ENCODE peak calls at places on chromosomes 2 and 18, in seven cellular contexts. W, X, T, Y, F, G and S are unnamed samples.

GRCh38 chr2:228115-228514 is 35.7 kb downstream of the SH3YL1 start:
- DNase-seq in G (no peak), T (no peak), X (no peak), W (no peak), F (no peak), Y (no peak), S (no peak)

GRCh38 chr18:68402784-68403183 is 312.1 kb downstream of the TMX3 start:
- DNase-seq in X (no peak), G (no peak), W (no peak), Y (no peak), F (no peak), T (no peak), S (no peak)

GRCh38 chr18:8818982-8819381 is 113.6 kb downstream of the MTCL1 start:
- DNase-seq in G (no peak), F (no peak), Y (no peak), T (no peak), X (no peak), W (no peak), S (no peak)

GRCh38 chr2:144374163-144374661 is 145.7 kb downstream of the ZEB2 start:
- DNase-seq in W (no peak), T (peak), F (no peak), Y (no peak), X (no peak), G (no peak), S (no peak)

GRCh38 chr2:55403177-55403998 is 16.3 kb downstream of the CCDC88A start:
- DNase-seq in F (peak), X (no peak), Y (no peak), G (no peak), W (no peak), T (no peak), S (no peak)

GRCh38 chr2:174336403-174337336 is 1.9 kb downstream of the SP9 start:
- DNase-seq in G (peak), T (peak), W (peak), F (no peak), Y (peak), X (peak), S (peak)

GRCh38 chr18:79191956-79192355 is 122.8 kb downstream of the ATP9B start:
- DNase-seq in T (no peak), Y (no peak), F (no peak), G (no peak), W (no peak), X (no peak), S (no peak)

GRCh38 chr2:127811397-127811860 is 458 bp upstream of the WDR33 start:
- DNase-seq in W (no peak), G (no peak), T (no peak), Y (no peak), X (no peak), F (peak), S (no peak)

GRCh38 chr18:21743166-21743831 is 2.7 kb downstream of the MIB1 start:
- DNase-seq in Y (no peak), W (no peak), X (no peak), F (no peak), T (no peak), G (no peak), S (no peak)

GRCh38 chr2:222241054-222241453 is 57.7 kb downstream of the PAX3 start:
- DNase-seq in Y (no peak), G (no peak), X (no peak), W (no peak), T (no peak), F (no peak), S (no peak)

GRCh38 chr2:12890481-12890980 is 173.8 kb downstream of the TRIB2 start:
- DNase-seq in Y (no peak), F (no peak), G (no peak), W (no peak), X (no peak), T (no peak), S (no peak)

GRCh38 chr2:159285433-159285832 is 1.1 kb downstream of the WDSUB1 start:
- DNase-seq in T (no peak), G (no peak), X (no peak), F (no peak), W (no peak), Y (no peak), S (no peak)

GRCh38 chr2:105787376-105788318 is 42.9 kb downstream of the NCK2 start:
- DNase-seq in W (peak), X (no peak), G (no peak), F (no peak), Y (no peak), T (no peak), S (no peak)

GRCh38 chr2:168392031-168392430 is 64.0 kb upstream of the CERS6 start:
- DNase-seq in T (no peak), G (no peak), F (no peak), X (no peak), Y (no peak), W (no peak), S (no peak)

GRCh38 chr18:9055185-9055584 is 47.3 kb upstream of the NDUFV2 start:
- DNase-seq in G (peak), Y (no peak), F (peak), X (no peak), T (peak), W (no peak), S (no peak)

GRCh38 chr2:197097578-197098366 is 171.3 kb upstream of the PGAP1 start:
- DNase-seq in T (no peak), F (peak), X (peak), Y (no peak), G (no peak), W (no peak), S (peak)

GRCh38 chr2:139165599-139165998 is 385.4 kb upstream of the NXPH2 start:
- DNase-seq in W (no peak), T (no peak), X (no peak), F (no peak), Y (no peak), G (no peak), S (no peak)

GRCh38 chr2:180202591-180202990 is 195.5 kb upstream of the CWC22 start:
- DNase-seq in G (no peak), W (no peak), F (peak), T (no peak), X (no peak), Y (no peak), S (no peak)

GRCh38 chr2:141508806-141509595 is 621.8 kb downstream of the LRP1B start:
- DNase-seq in G (no peak), Y (no peak), X (no peak), T (peak), W (no peak), F (no peak), S (no peak)

GRCh38 chr18:28905509-28905908 is 728.6 kb upstream of the CDH2 start:
- DNase-seq in T (no peak), G (no peak), Y (no peak), X (no peak), F (peak), W (no peak), S (no peak)

GRCh38 chr18:741931-742512 is 29.6 kb upstream of the ENOSF1 start:
- DNase-seq in G (peak), T (peak), F (peak), W (peak), Y (no peak), X (no peak), S (peak)

GRCh38 chr2:88188741-88189140 is 18.6 kb downstream of the THNSL2 start:
- DNase-seq in Y (no peak), W (no peak), F (peak), G (no peak), T (no peak), X (no peak), S (no peak)

GRCh38 chr2:133574620-133575019 is 6.4 kb upstream of the NCKAP5 start:
- DNase-seq in G (no peak), X (no peak), W (no peak), Y (no peak), T (no peak), F (no peak), S (no peak)

GRCh38 chr2:74658516-74658915 is 4.5 kb downstream of the SEMA4F start:
- DNase-seq in X (no peak), G (no peak), W (no peak), F (peak), T (no peak), Y (no peak), S (no peak)

GRCh38 chr2:40516604-40517003 is 64.7 kb upstream of the SLC8A1 start:
- DNase-seq in X (no peak), F (no peak), W (no peak), Y (no peak), T (no peak), G (no peak), S (no peak)

GRCh38 chr2:150274108-150274507 is 213.4 kb downstream of the RND3 start:
- DNase-seq in W (no peak), X (no peak), Y (no peak), F (no peak), G (no peak), T (no peak), S (no peak)

GRCh38 chr2:237434916-237435315 is 21.0 kb upstream of the COL6A3 start:
- DNase-seq in G (no peak), T (no peak), F (peak), W (no peak), Y (peak), X (no peak), S (no peak)

GRCh38 chr18:10059610-10060468 is 146.0 kb downstream of the VAPA start:
- DNase-seq in Y (no peak), F (peak), G (no peak), W (no peak), X (no peak), T (no peak), S (no peak)

GRCh38 chr18:27461957-27462356 is 276.8 kb upstream of the CHST9 start:
- DNase-seq in Y (no peak), G (no peak), X (no peak), T (no peak), W (no peak), F (no peak), S (no peak)

GRCh38 chr2:45777996-45778719 is 126.7 kb downstream of the PRKCE start:
- DNase-seq in T (no peak), G (no peak), X (no peak), F (no peak), W (no peak), Y (no peak), S (no peak)

GRCh38 chr18:39489426-39489825 is 1923.8 kb upstream of the CELF4 start:
- DNase-seq in F (peak), X (no peak), G (no peak), W (no peak), T (no peak), Y (no peak), S (no peak)

GRCh38 chr2:232574674-232575403 is 24.4 kb downstream of the EIF4E2 start:
- DNase-seq in Y (no peak), W (no peak), T (no peak), X (peak), G (no peak), F (no peak), S (no peak)

GRCh38 chr18:27954226-27954625 is 222.7 kb downstream of the CDH2 start:
- DNase-seq in Y (peak), X (no peak), W (no peak), F (peak), G (no peak), T (no peak), S (no peak)

GRCh38 chr2:233350708-233351107 is 3.6 kb upstream of the DGKD start:
- DNase-seq in F (peak), Y (no peak), T (peak), X (no peak), W (peak), G (peak), S (peak)

GRCh38 chr2:182521453-182522427 is 94.9 kb upstream of the PDE1A start:
- DNase-seq in F (no peak), Y (no peak), W (no peak), T (no peak), G (no peak), X (no peak), S (no peak)